ENCODE peak calls at places on chromosome 19, in four cellular contexts. S, K, O and Y are unnamed samples.

GRCh38 chr19:409006-409514 is at the start of gene C2CD4C:
- DNase-seq in S (peak), K (peak), O (no peak), Y (no peak)

GRCh38 chr19:45764947-45765346 is 4.1 kb downstream of the SIX5 start:
- DNase-seq in S (no peak), K (peak), O (no peak), Y (no peak)

GRCh38 chr19:50906217-50906616 is 5.0 kb downstream of the KLK4 start:
- DNase-seq in S (peak), K (peak), O (no peak), Y (no peak)

GRCh38 chr19:33412617-33413425 is 39.3 kb downstream of the CEBPG start:
- DNase-seq in S (no peak), K (peak), O (no peak), Y (peak)

GRCh38 chr19:58346961-58347929 is 6.0 kb downstream of the A1BG start:
- DNase-seq in S (peak), K (peak), O (no peak), Y (peak)

GRCh38 chr19:31418692-31419430 is 69.6 kb upstream of the TSHZ3 start:
- DNase-seq in S (no peak), K (no peak), O (no peak), Y (no peak)

GRCh38 chr19:7999376-7999775 is 6.1 kb downstream of the ELAVL1 start:
- DNase-seq in S (no peak), K (no peak), O (no peak), Y (no peak)

GRCh38 chr19:16258440-16258903 is 60.8 kb downstream of the AP1M1 start:
- DNase-seq in S (peak), K (peak), O (no peak), Y (peak)

GRCh38 chr19:23254141-23254910 is 4.1 kb upstream of the ZNF724 start:
- DNase-seq in S (no peak), K (no peak), O (no peak), Y (no peak)

GRCh38 chr19:10829967-10830366 is 6.0 kb downstream of the TMED1 start:
- DNase-seq in S (no peak), K (no peak), O (no peak), Y (no peak)

GRCh38 chr19:4870025-4870700 is 2.7 kb upstream of the PLIN3 start:
- DNase-seq in S (peak), K (peak), O (peak), Y (no peak)

GRCh38 chr19:2186071-2186846 is 22.5 kb downstream of the DOT1L start:
- DNase-seq in S (peak), K (peak), O (peak), Y (no peak)

GRCh38 chr19:44050740-44051653 is 839 bp upstream of the ZNF223 start:
- DNase-seq in S (peak), K (no peak), O (no peak), Y (peak)

GRCh38 chr19:55166530-55167268 is at the start of gene DNAAF3:
- DNase-seq in S (peak), K (peak), O (peak), Y (peak)

GRCh38 chr19:3084943-3085342 is 9.2 kb upstream of the GNA11 start:
- DNase-seq in S (no peak), K (no peak), O (no peak), Y (no peak)

GRCh38 chr19:43809762-43810696 is 7.8 kb upstream of the LYPD5 start:
- DNase-seq in S (no peak), K (no peak), O (no peak), Y (no peak)

GRCh38 chr19:39671739-39672363 is 16.1 kb downstream of the LGALS16 start:
- DNase-seq in S (peak), K (no peak), O (no peak), Y (no peak)

GRCh38 chr19:1507192-1507660 is 5.6 kb downstream of the ADAMTSL5 start:
- DNase-seq in S (no peak), K (no peak), O (no peak), Y (no peak)

GRCh38 chr19:35136977-35137702 is 1.5 kb upstream of the FXYD1 start:
- DNase-seq in S (peak), K (peak), O (no peak), Y (no peak)
- H3K27ac ChIP-seq in S (peak), K (peak), O (no peak), Y (no peak)

GRCh38 chr19:14505488-14506239 is 9.7 kb upstream of the GIPC1 start:
- DNase-seq in S (peak), K (no peak), O (no peak), Y (no peak)
- H3K27ac ChIP-seq in S (peak), K (no peak), O (no peak), Y (no peak)

GRCh38 chr19:29561601-29562000 is 35.8 kb downstream of the VSTM2B start:
- DNase-seq in S (no peak), K (no peak), O (no peak), Y (no peak)
- H3K27ac ChIP-seq in S (no peak), K (no peak), O (no peak), Y (no peak)

DNA sequence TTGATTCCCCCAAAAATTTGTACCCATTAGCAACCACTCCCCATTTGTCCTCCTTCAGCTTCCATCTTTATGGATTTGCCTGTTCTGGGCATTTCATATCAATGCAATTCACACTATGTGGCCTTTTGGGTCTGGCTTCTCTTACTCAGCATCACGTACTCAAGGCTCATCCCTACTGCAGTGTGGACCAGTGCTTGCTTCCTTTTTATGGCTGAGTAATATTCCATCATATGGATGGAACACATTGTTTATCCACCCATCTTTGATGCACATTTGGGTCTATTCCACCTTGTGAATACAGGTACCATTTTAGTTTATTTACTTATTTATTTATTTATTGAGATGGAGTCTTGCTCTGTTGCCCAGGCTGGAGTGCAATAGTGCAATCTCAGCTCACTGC is 12.5 kb upstream of the PIK3R2 start:
- DNase-seq in S (no peak), K (no peak), O (no peak), Y (no peak)
- H3K27ac ChIP-seq in S (no peak), K (no peak), O (no peak), Y (no peak)